ENCODE peak calls at places on chromosomes 1 and 21, in four cellular contexts. U, H, L and I are unnamed samples.

GRCh38 chr1:56798053-56798471 is 21.1 kb downstream of the FYB2 start:
- DNase-seq in L (no peak), U (no peak), H (no peak), I (peak)

GRCh38 chr1:1198423-1199140 is 7.8 kb downstream of the TNFRSF18 start:
- DNase-seq in H (no peak), L (peak), U (no peak), I (peak)

GRCh38 chr21:29753216-29753615 is 186.6 kb downstream of the GRIK1 start:
- DNase-seq in H (no peak), L (no peak), U (no peak), I (no peak)

GRCh38 chr1:151165281-151165737 is 393 bp downstream of the LYSMD1 start:
- DNase-seq in L (no peak), H (peak), U (peak), I (peak)

GRCh38 chr1:6801199-6801598 is 15.9 kb downstream of the CAMTA1 start:
- DNase-seq in U (no peak), L (no peak), H (no peak), I (no peak)

GRCh38 chr1:107464827-107465226 is 324.0 kb downstream of the NTNG1 start:
- DNase-seq in L (no peak), H (no peak), U (no peak), I (no peak)

GRCh38 chr1:109149874-109150601 is 36.1 kb downstream of the ELAPOR1 start:
- DNase-seq in U (no peak), L (no peak), H (no peak), I (no peak)

GRCh38 chr1:152034654-152035405 is 2.0 kb downstream of the S100A11 start:
- DNase-seq in H (peak), U (no peak), L (peak), I (peak)

GRCh38 chr1:11940260-11940921 is 5.9 kb downstream of the PLOD1 start:
- DNase-seq in L (no peak), H (no peak), U (peak), I (no peak)

GRCh38 chr1:45187735-45188134 is 18.7 kb downstream of the ZSWIM5 start:
- DNase-seq in H (no peak), L (no peak), U (no peak), I (no peak)

GRCh38 chr1:221165331-221166161 is 286.3 kb downstream of the HLX start:
- DNase-seq in H (no peak), U (no peak), L (no peak), I (no peak)

GRCh38 chr1:28580706-28581530 is 11.1 kb upstream of the RAB42 start:
- DNase-seq in H (no peak), L (peak), U (peak), I (no peak)

GRCh38 chr1:183893561-183894289 is 88.8 kb downstream of the RGL1 start:
- DNase-seq in U (no peak), L (no peak), H (no peak), I (no peak)

GRCh38 chr1:156145622-156146005 is 7.8 kb upstream of the SEMA4A start:
- DNase-seq in H (no peak), L (no peak), U (no peak), I (no peak)

GRCh38 chr21:16535100-16535418 is 805.3 kb downstream of the USP25 start:
- DNase-seq in L (no peak), H (peak), U (peak), I (no peak)

GRCh38 chr1:220487297-220487820 is 40.6 kb upstream of the MARK1 start:
- DNase-seq in H (peak), L (no peak), U (peak), I (no peak)

GRCh38 chr21:44940116-44940631 is 345 bp downstream of the SLX9 start:
- DNase-seq in U (no peak), H (no peak), L (no peak), I (no peak)

GRCh38 chr1:47791879-47792608 is 205.1 kb downstream of the TRABD2B start:
- DNase-seq in H (peak), U (no peak), L (no peak), I (no peak)

GRCh38 chr1:89607888-89608626 is 24.9 kb upstream of the LRRC8C start:
- DNase-seq in U (no peak), L (peak), H (no peak), I (no peak)